ENCODE peak calls at places on chromosomes 7 and 10, in five cellular contexts. F, A, M, S and Z are unnamed samples.

GRCh38 chr7:26857534-26858228 is 6.7 kb downstream of the SKAP2 start:
- DNase-seq in F (peak), A (no peak), M (peak), S (no peak), Z (peak)

GRCh38 chr7:131391145-131391544 is 63.5 kb downstream of the MKLN1 start:
- DNase-seq in F (no peak), A (no peak), M (no peak), S (no peak), Z (no peak)

GRCh38 chr7:83851551-83851950 is 202.6 kb upstream of the SEMA3E start:
- DNase-seq in F (no peak), A (no peak), M (no peak), S (no peak), Z (no peak)

GRCh38 chr7:7542251-7542835 is 6.7 kb upstream of the COL28A1 start:
- DNase-seq in F (no peak), A (no peak), M (no peak), S (no peak), Z (no peak)

GRCh38 chr7:151758994-151759540 is 117.8 kb downstream of the PRKAG2 start:
- DNase-seq in F (no peak), A (no peak), M (no peak), S (no peak), Z (no peak)

GRCh38 chr10:11594589-11595394 is 16.7 kb downstream of the USP6NL start:
- DNase-seq in F (no peak), A (no peak), M (no peak), S (no peak), Z (no peak)

GRCh38 chr10:73644015-73644743 is 2.9 kb upstream of the MYOZ1 start:
- DNase-seq in F (peak), A (peak), M (peak), S (no peak), Z (no peak)

GRCh38 chr7:152402384-152403250 is 33.2 kb downstream of the KMT2C start:
- DNase-seq in F (no peak), A (no peak), M (no peak), S (no peak), Z (no peak)

GRCh38 chr7:124784879-124785818 is 19.6 kb upstream of the GPR37 start:
- DNase-seq in F (no peak), A (peak), M (peak), S (no peak), Z (no peak)

GRCh38 chr7:35286422-35286821 is 32.5 kb upstream of the TBX20 start:
- DNase-seq in F (no peak), A (no peak), M (no peak), S (no peak), Z (no peak)

GRCh38 chr7:121020652-121021051 is 32.1 kb downstream of the CPED1 start:
- DNase-seq in F (no peak), A (no peak), M (no peak), S (no peak), Z (no peak)

GRCh38 chr7:100215895-100216294 is 3.9 kb upstream of the PVRIG start:
- DNase-seq in F (peak), A (no peak), M (no peak), S (no peak), Z (no peak)

GRCh38 chr10:28997736-28998135 is 291.1 kb upstream of the LYZL1 start:
- DNase-seq in F (no peak), A (peak), M (no peak), S (no peak), Z (no peak)

GRCh38 chr7:85719981-85720963 is 533.4 kb upstream of the SEMA3D start:
- DNase-seq in F (no peak), A (peak), M (no peak), S (peak), Z (no peak)

GRCh38 chr10:42783181-42783549 is 570 bp downstream of the BMS1 start:
- DNase-seq in F (no peak), A (peak), M (no peak), S (no peak), Z (no peak)

GRCh38 chr7:106041140-106041717 is 70.9 kb downstream of the SYPL1 start:
- DNase-seq in F (no peak), A (peak), M (no peak), S (no peak), Z (no peak)

GRCh38 chr10:5198386-5198785 is 1.7 kb downstream of the AKR1C4 start:
- DNase-seq in F (no peak), A (no peak), M (no peak), S (no peak), Z (no peak)

GRCh38 chr10:62093863-62094291 is 174.8 kb downstream of the RTKN2 start:
- DNase-seq in F (no peak), A (no peak), M (no peak), S (no peak), Z (no peak)

GRCh38 chr7:28608766-28609165 is 196.4 kb downstream of the CREB5 start:
- DNase-seq in F (no peak), A (no peak), M (no peak), S (no peak), Z (no peak)

GRCh38 chr7:85287126-85287825 is 100.4 kb upstream of the SEMA3D start:
- DNase-seq in F (no peak), A (no peak), M (no peak), S (peak), Z (no peak)

GRCh38 chr10:132873395-132873794 is 69.0 kb downstream of the CFAP46 start:
- DNase-seq in F (no peak), A (no peak), M (no peak), S (no peak), Z (peak)

GRCh38 chr7:35545831-35546230 is 149.1 kb downstream of the HERPUD2 start:
- DNase-seq in F (no peak), A (no peak), M (no peak), S (no peak), Z (no peak)

GRCh38 chr7:123656544-123657303 is 1.1 kb downstream of the LMOD2 start:
- DNase-seq in F (no peak), A (no peak), M (no peak), S (no peak), Z (no peak)

GRCh38 chr10:124002391-124003069 is 90.9 kb downstream of the CHST15 start:
- DNase-seq in F (peak), A (no peak), M (peak), S (no peak), Z (no peak)

GRCh38 chr7:53383131-53383530 is 347.7 kb downstream of the POM121L12 start:
- DNase-seq in F (no peak), A (no peak), M (no peak), S (no peak), Z (no peak)

GRCh38 chr10:111057006-111057405 is 19.8 kb upstream of the ADRA2A start:
- DNase-seq in F (no peak), A (no peak), M (no peak), S (no peak), Z (no peak)

GRCh38 chr7:148911626-148912025 is 27.5 kb upstream of the EZH2 start:
- DNase-seq in F (no peak), A (no peak), M (no peak), S (no peak), Z (no peak)

GRCh38 chr7:158289761-158290523 is 297.7 kb downstream of the PTPRN2 start:
- DNase-seq in F (no peak), A (no peak), M (peak), S (no peak), Z (no peak)

GRCh38 chr10:122647383-122647968 is 52.2 kb downstream of the C10orf120 start:
- DNase-seq in F (no peak), A (no peak), M (no peak), S (no peak), Z (no peak)

GRCh38 chr10:22631646-22632278 is 82.6 kb downstream of the PIP4K2A start:
- DNase-seq in F (no peak), A (no peak), M (no peak), S (no peak), Z (no peak)

GRCh38 chr7:14252458-14252857 is 263.0 kb upstream of the ETV1 start:
- DNase-seq in F (no peak), A (no peak), M (no peak), S (no peak), Z (no peak)

GRCh38 chr10:43963793-43964425 is 315.2 kb upstream of the ZNF32 start:
- DNase-seq in F (no peak), A (no peak), M (peak), S (no peak), Z (no peak)

GRCh38 chr10:62036186-62037081 is 134.9 kb downstream of the ARID5B start:
- DNase-seq in F (no peak), A (no peak), M (no peak), S (no peak), Z (no peak)

GRCh38 chr7:56033671-56034432 is 17.4 kb downstream of the PSPH start:
- DNase-seq in F (no peak), A (peak), M (peak), S (no peak), Z (peak)

DNA sequence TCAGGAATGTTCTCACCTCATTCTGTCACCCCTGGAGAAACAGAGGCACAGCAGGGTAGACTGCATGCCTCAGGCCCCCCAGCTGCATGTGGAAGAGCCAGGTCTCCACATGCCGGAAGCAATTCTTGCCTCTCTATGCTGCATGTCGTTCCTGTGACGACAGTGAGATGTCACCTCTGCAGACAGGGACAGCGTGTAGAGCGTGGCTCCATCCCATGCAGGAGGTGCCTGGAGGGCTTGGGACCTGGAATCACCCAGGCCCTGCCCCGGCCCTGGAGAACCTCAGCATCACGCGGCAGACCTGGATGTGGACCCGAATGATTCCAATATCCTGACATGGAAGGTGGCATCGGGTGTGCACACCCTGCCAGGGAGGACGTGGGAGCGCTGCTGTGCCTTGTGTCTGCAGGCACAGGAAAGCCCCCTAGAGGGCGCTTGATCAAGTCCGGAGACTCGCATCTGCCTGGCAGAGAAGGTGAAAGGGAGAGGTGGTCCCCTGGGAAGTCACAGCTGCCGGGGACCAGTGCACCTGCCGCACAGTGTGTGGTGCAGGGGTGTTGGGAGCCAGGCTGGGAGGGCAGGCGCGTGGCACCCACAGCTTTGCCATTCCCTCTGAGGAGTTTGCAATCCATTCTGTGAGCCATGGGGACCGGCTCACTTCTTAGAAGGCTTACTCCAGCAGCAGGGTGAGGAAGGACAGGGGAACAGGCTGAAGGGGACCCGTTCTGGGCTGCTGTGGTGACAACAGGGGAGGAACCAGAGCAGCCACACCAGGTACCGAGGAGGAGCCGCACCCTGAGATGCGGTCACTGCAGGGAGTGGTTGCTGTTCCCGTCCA is 45.3 kb upstream of the EN2 start:
- DNase-seq in F (no peak), A (peak), M (peak), S (no peak), Z (peak)
- TF ChIP-seq CTCF in F (no peak), A (peak), M (peak), S (no peak), Z (no peak)

GRCh38 chr10:17229016-17229716 is 1.1 kb downstream of the VIM start:
- DNase-seq in F (peak), A (peak), M (peak), S (peak), Z (peak)
- TF ChIP-seq CTCF in F (no peak), A (peak), M (no peak), S (no peak), Z (no peak)

DNA sequence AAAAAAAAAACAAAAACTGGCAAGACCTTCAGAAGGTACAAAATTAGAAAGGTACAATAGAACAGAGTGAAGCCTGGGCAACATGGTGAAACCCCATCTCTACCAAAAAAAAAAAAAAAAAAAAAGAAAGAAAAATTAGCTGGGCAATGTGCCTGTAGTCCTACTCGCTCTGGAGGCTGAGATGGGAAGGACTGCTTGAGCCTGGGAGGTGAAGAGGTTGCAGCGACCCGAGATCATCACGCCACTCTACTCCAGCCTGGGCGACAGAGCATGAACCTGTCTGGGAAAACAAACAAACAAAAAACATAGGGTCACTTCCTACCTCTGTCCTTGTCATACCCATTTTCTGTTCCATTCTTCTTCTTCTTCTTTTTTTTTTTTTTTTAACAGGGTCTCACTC is 45.6 kb upstream of the DLG5 start:
- DNase-seq in F (no peak), A (no peak), M (no peak), S (no peak), Z (no peak)
- TF ChIP-seq CTCF in F (no peak), A (no peak), M (no peak), S (no peak), Z (no peak)

DNA sequence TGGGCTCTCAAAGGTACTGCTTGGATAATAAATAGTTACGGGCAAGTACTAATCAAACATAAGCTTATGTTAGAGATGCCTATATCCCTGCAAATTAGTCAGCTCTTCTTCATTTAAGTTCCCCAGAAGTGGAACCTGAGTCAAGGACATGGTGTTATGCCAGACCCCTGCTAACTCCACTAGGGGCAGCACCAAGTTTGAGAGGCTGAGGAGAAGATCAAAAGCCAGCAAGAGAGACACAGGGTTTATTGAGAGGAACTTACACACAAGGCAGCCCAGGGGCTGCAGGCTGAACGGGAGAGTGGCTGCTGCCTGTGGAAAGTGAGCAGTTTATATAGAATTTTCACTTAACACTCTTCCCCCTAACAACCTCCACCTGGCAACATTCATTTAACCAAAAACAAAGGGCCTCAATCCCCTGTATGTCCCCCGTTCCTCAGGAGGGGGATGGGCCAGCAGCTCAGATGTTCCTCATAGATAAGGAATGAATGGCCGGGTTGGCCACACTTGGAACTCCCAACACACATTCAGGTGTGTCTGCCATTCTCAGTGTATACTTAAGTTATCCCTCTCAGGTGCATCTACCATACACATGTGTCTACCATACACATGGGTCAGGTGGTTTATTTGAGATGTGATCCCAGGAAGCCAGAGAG is 62.6 kb upstream of the GHITM start:
- DNase-seq in F (no peak), A (peak), M (no peak), S (no peak), Z (no peak)
- TF ChIP-seq CTCF in F (no peak), A (no peak), M (no peak), S (no peak), Z (no peak)